ENCODE peak calls at places on chromosome 9, in five cellular contexts. L is PC-3; V is fibroblast of lung; Y is CD8-positive, alpha-beta T cell; N is brain microvascular endothelial cell. R is an unnamed sample.
A peak's percentile ranks its signal among the peaks of the same experiment; 100 is the strongest.

GRCh38 chr9:137046094-137046787 is at the start of gene NPDC1:
- DNase-seq in L (peak; percentile 78), V (peak; percentile 63), Y (peak; percentile 80), N (peak; percentile 60), R (no peak)

GRCh38 chr9:105444130-105444529 is 3.7 kb upstream of the FSD1L start:
- DNase-seq in L (no peak), V (peak; percentile 74), Y (no peak), N (peak; percentile 9), R (no peak)

GRCh38 chr9:17318821-17319320 is 184.0 kb downstream of the CNTLN start:
- DNase-seq in L (no peak), V (peak; percentile 30), Y (no peak), N (no peak), R (no peak)

GRCh38 chr9:23721466-23721865 is 104.6 kb downstream of the ELAVL2 start:
- DNase-seq in L (no peak), V (no peak), Y (no peak), N (no peak), R (no peak)

GRCh38 chr9:104091708-104092107 is 2.4 kb upstream of the SMC2 start:
- DNase-seq in L (no peak), V (peak; percentile 35), Y (no peak), N (peak; percentile 67), R (no peak)

GRCh38 chr9:122941560-122942234 is 877 bp downstream of the RABGAP1 start:
- DNase-seq in L (peak; percentile 12), V (peak; percentile 74), Y (no peak), N (peak; percentile 43), R (no peak)

GRCh38 chr9:107874591-107875374 is 385.2 kb upstream of the KLF4 start:
- DNase-seq in L (no peak), V (no peak), Y (no peak), N (no peak), R (no peak)

GRCh38 chr9:137434498-137435380 is 6.4 kb downstream of the ENTPD8 start:
- DNase-seq in L (no peak), V (no peak), Y (no peak), N (no peak), R (no peak)

GRCh38 chr9:26604076-26604662 is 288.4 kb downstream of the CAAP1 start:
- DNase-seq in L (no peak), V (no peak), Y (no peak), N (no peak), R (no peak)

GRCh38 chr9:37920471-37921167 is 16.7 kb upstream of the SLC25A51 start:
- DNase-seq in L (no peak), V (no peak), Y (no peak), N (no peak), R (no peak)

GRCh38 chr9:130208600-130209347 is 36.6 kb downstream of the NCS1 start:
- DNase-seq in L (no peak), V (no peak), Y (no peak), N (no peak), R (no peak)

GRCh38 chr9:33374634-33375237 is 27.6 kb downstream of the AQP7 start:
- DNase-seq in L (peak; percentile 79), V (peak; percentile 62), Y (peak; percentile 68), N (peak; percentile 78), R (peak; percentile 83)

GRCh38 chr9:21559402-21560280 is 77.5 kb upstream of the IFNE start:
- DNase-seq in L (peak; percentile 82), V (peak; percentile 88), Y (peak; percentile 33), N (no peak), R (no peak)

GRCh38 chr9:13716620-13717019 is 437.1 kb upstream of the MPDZ start:
- DNase-seq in L (no peak), V (peak; percentile 21), Y (no peak), N (no peak), R (no peak)

GRCh38 chr9:93089481-93089991 is 6.5 kb upstream of the CARD19 start:
- DNase-seq in L (no peak), V (no peak), Y (no peak), N (no peak), R (peak; percentile 56)

GRCh38 chr9:130111805-130112204 is 58.1 kb downstream of the GPR107 start:
- DNase-seq in L (no peak), V (no peak), Y (no peak), N (no peak), R (no peak)

GRCh38 chr9:126953089-126953809 is 38.7 kb downstream of the RALGPS1 start:
- DNase-seq in L (no peak), V (peak; percentile 64), Y (no peak), N (peak; percentile 6), R (no peak)

GRCh38 chr9:125415583-125416443 is 154.2 kb downstream of the GAPVD1 start:
- DNase-seq in L (no peak), V (no peak), Y (no peak), N (no peak), R (no peak)

GRCh38 chr9:16825364-16825763 is 45.1 kb downstream of the BNC2 start:
- DNase-seq in L (no peak), V (peak; percentile 45), Y (no peak), N (no peak), R (no peak)

GRCh38 chr9:23219471-23219870 is 606.6 kb downstream of the ELAVL2 start:
- DNase-seq in L (no peak), V (no peak), Y (no peak), N (no peak), R (no peak)

GRCh38 chr9:136080716-136081112 is 14.4 kb downstream of the NACC2 start:
- DNase-seq in L (no peak), V (no peak), Y (no peak), N (no peak), R (no peak)

GRCh38 chr9:127130661-127131538 is 8.5 kb upstream of the ANGPTL2 start:
- DNase-seq in L (peak; percentile 42), V (peak; percentile 97), Y (no peak), N (peak; percentile 65), R (peak; percentile 72)

GRCh38 chr9:70924380-70924779 is 197.0 kb downstream of the TRPM3 start:
- DNase-seq in L (no peak), V (peak; percentile 92), Y (no peak), N (peak; percentile 41), R (no peak)

GRCh38 chr9:91361294-91362201 is at the start of gene AUH:
- DNase-seq in L (peak; percentile 71), V (peak; percentile 64), Y (peak; percentile 83), N (peak; percentile 46), R (peak; percentile 84)

GRCh38 chr9:91360551-91361293 is 996 bp downstream of the AUH start:
- DNase-seq in L (no peak), V (no peak), Y (no peak), N (no peak), R (no peak)

GRCh38 chr9:91362212-91362611 is 494 bp upstream of the AUH start:
- DNase-seq in L (no peak), V (no peak), Y (no peak), N (no peak), R (no peak)

GRCh38 chr9:91359734-91360470 is 1.8 kb downstream of the AUH start:
- DNase-seq in L (peak; percentile 14), V (no peak), Y (no peak), N (no peak), R (no peak)

GRCh38 chr9:91359083-91359482 is 2.6 kb downstream of the AUH start:
- DNase-seq in L (no peak), V (no peak), Y (no peak), N (no peak), R (no peak)
- H3K4me3 ChIP-seq in L (no peak overlapping the region), V (no peak overlapping the region), Y (no peak overlapping the region), N (no peak overlapping the region), R (no peak overlapping the region)

GRCh38 chr9:114264806-114265550 is 57.9 kb upstream of the ORM1 start:
- DNase-seq in L (no peak), V (no peak), Y (no peak), N (no peak), R (no peak)

GRCh38 chr9:114266969-114267368 is 55.9 kb upstream of the ORM1 start:
- DNase-seq in L (no peak), V (peak; percentile 87), Y (no peak), N (no peak), R (no peak)

GRCh38 chr9:114261987-114262386 is 60.9 kb upstream of the ORM1 start:
- DNase-seq in L (no peak), V (no peak), Y (no peak), N (no peak), R (no peak)

GRCh38 chr9:114261026-114261425 is 61.9 kb upstream of the ORM1 start:
- DNase-seq in L (no peak), V (no peak), Y (no peak), N (no peak), R (no peak)

GRCh38 chr9:114263853-114264510 is 58.9 kb upstream of the ORM1 start:
- DNase-seq in L (no peak), V (no peak), Y (no peak), N (no peak), R (no peak)
- TF ChIP-seq CTCF in L (no peak), V (peak; percentile 42), Y (no peak), N (peak; percentile 29), R (no peak)

DNA sequence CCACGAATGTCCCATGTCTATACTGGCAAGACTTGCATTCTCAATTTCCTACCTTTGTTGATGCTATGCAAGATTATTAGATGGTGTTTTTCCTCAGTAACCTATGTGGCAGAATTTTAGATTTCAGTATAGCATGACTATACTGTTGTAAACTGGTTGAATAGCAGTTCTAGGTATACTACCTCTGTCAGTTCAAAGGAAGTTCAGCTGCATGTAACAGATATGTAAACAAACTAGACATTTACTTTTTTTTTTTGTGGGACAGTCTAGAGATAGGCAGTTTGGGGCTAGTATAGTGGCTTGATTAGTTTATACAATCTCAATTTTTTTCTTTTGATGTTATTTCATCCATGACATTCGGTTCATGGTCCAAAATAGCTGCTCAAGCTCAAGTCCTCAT is 97.6 kb upstream of the GRIN3A start:
- DNase-seq in L (no peak), V (no peak), Y (no peak), N (no peak), R (no peak)
- H3K27ac ChIP-seq in L (no peak overlapping the region), V (no peak overlapping the region), Y (no peak overlapping the region), N (no peak overlapping the region), R (no peak overlapping the region)

DNA sequence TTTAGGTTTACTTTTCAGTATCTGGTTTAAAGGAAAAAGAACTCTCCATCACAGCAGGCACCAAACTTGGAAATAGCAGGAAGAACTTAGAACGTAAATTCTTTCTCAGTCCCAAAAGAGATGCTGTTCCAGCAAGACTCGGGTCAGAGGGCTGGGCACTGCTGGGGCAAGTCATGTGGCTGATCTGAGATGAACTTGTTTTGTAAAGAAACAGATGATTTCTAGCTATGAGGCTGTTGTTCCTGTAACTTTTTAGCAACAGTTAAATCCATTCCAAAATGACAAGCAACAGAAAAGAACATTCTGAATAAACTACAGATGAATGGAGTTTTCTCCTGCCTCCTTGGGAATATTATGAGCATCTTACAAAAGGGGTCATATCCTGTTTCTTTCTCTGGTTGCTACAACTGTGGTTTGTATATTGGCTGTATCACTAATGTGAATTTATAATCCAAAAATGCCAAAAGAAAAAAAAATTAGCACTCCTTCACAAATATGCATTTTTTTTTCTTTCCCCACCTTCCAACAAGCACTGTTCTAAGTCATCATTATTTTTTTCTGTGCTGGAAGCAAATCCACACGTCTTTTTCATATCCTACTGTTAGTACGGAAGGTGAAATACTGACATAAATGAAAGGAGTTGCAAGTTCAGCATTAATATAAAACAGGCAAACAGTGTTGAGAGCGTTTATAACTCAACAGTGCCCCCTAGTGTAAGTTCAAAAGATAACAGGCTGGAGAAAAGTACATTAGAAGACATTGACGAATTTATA is 31.0 kb downstream of the OR2K2 start:
- DNase-seq in L (peak; percentile 73), V (peak; percentile 56), Y (no peak), N (peak; percentile 56), R (no peak)
- H3K4me3 ChIP-seq in L (peak overlapping the region; percentile 25), V (no peak overlapping the region), Y (no peak overlapping the region), N (no peak overlapping the region), R (peak overlapping the region; percentile 21)

GRCh38 chr9:35072461-35073275 is at the start of gene VCP:
- DNase-seq in L (peak; percentile 98), V (peak; percentile 99), Y (peak; percentile 97), N (peak; percentile 99), R (peak; percentile 99)
- TF ChIP-seq CTCF in L (no peak), V (no peak), Y (peak; percentile 14), N (no peak), R (no peak)

R was measured in coronary artery.